ENCODE peak calls at places on chromosome 7, in six cellular contexts. H is BE2C, G is foreskin fibroblast, V is kidney epithelial cell, T is uterus, S is fibroblast of pulmonary artery. I is an unnamed sample.

GRCh38 chr7:24227603-24228359 is 56.2 kb upstream of the NPY start:
- DNase-seq in T (no peak), G (no peak), H (peak), V (no peak), S (no peak), I (no peak)

GRCh38 chr7:40560672-40561071 is 425.9 kb downstream of the SUGCT start:
- DNase-seq in T (no peak), H (no peak), V (no peak), S (no peak), G (no peak), I (no peak)

GRCh38 chr7:150722403-150723065 is 6.1 kb downstream of the GIMAP1 start:
- DNase-seq in T (no peak), G (no peak), S (no peak), V (no peak), H (no peak), I (no peak)

GRCh38 chr7:127904706-127905056 is 126.6 kb downstream of the LRRC4 start:
- DNase-seq in S (no peak), V (no peak), T (no peak), H (no peak), G (peak), I (no peak)

GRCh38 chr7:138982204-138982623 is 1.0 kb upstream of the KIAA1549 start:
- DNase-seq in H (no peak), G (no peak), S (peak), V (no peak), T (no peak), I (no peak)

GRCh38 chr7:78924581-78924980 is 528.9 kb downstream of the MAGI2 start:
- DNase-seq in H (no peak), V (no peak), G (peak), S (peak), T (no peak), I (no peak)

GRCh38 chr7:132213583-132213982 is 362.7 kb downstream of the PLXNA4 start:
- DNase-seq in G (no peak), T (no peak), S (no peak), H (no peak), V (no peak), I (no peak)

GRCh38 chr7:151009340-151010001 is 14.8 kb downstream of the ATG9B start:
- DNase-seq in G (no peak), T (no peak), V (no peak), S (no peak), H (no peak), I (no peak)

GRCh38 chr7:42186181-42186580 is 50.8 kb downstream of the GLI3 start:
- DNase-seq in V (no peak), G (no peak), S (no peak), T (no peak), H (no peak), I (no peak)

GRCh38 chr7:55575098-55575497 is 2.8 kb upstream of the VOPP1 start:
- DNase-seq in S (no peak), T (no peak), H (no peak), V (no peak), G (no peak), I (no peak)

GRCh38 chr7:1811850-1812692 is 142.0 kb downstream of the ELFN1 start:
- DNase-seq in H (no peak), G (no peak), V (no peak), T (no peak), S (no peak), I (no peak)

GRCh38 chr7:90225181-90225580 is 13.6 kb downstream of the STEAP2 start:
- DNase-seq in S (no peak), T (no peak), G (no peak), H (no peak), V (no peak), I (no peak)

GRCh38 chr7:104951546-104951945 is 62.5 kb upstream of the KMT2E start:
- DNase-seq in V (no peak), G (peak), T (peak), S (peak), H (no peak), I (no peak)

GRCh38 chr7:139758388-139758787 is 19.4 kb downstream of the HIPK2 start:
- DNase-seq in S (no peak), T (no peak), H (no peak), V (no peak), G (no peak), I (no peak)

GRCh38 chr7:128135275-128136214 is 104.3 kb upstream of the LRRC4 start:
- DNase-seq in T (peak), S (peak), G (peak), H (peak), V (no peak), I (peak)

GRCh38 chr7:155401884-155402283 is 56.0 kb upstream of the EN2 start:
- DNase-seq in G (no peak), V (no peak), T (no peak), S (no peak), H (no peak), I (no peak)

GRCh38 chr7:24883632-24884013 is 96.4 kb downstream of the OSBPL3 start:
- DNase-seq in V (no peak), T (no peak), H (no peak), S (no peak), G (peak), I (no peak)

GRCh38 chr7:116212859-116213258 is 2.5 kb downstream of the TES start:
- DNase-seq in G (peak), V (no peak), T (no peak), S (peak), H (no peak), I (no peak)

GRCh38 chr7:150955519-150956394 is 22.4 kb downstream of the KCNH2 start:
- DNase-seq in T (peak), G (peak), S (no peak), H (peak), V (no peak), I (no peak)

GRCh38 chr7:75583255-75583654 is 91.1 kb downstream of the SPDYE5 start:
- DNase-seq in S (no peak), G (no peak), T (no peak), V (no peak), H (no peak), I (no peak)

GRCh38 chr7:143892527-143893300 is 9.3 kb downstream of the TCAF1 start:
- DNase-seq in H (peak), T (no peak), S (peak), G (peak), V (no peak), I (no peak)

GRCh38 chr7:21086688-21087087 is 300.0 kb upstream of the SP8 start:
- DNase-seq in H (no peak), S (no peak), T (no peak), G (no peak), V (peak), I (no peak)

GRCh38 chr7:47291461-47292051 is 290.4 kb downstream of the TNS3 start:
- DNase-seq in V (peak), T (no peak), S (peak), H (no peak), G (peak), I (no peak)

GRCh38 chr7:31776616-31777015 is 89.6 kb downstream of the PPP1R17 start:
- DNase-seq in H (no peak), T (no peak), S (peak), V (peak), G (peak), I (no peak)

GRCh38 chr7:100431286-100431735 is 1.7 kb downstream of the MEPCE start:
- DNase-seq in V (no peak), T (no peak), G (no peak), S (no peak), H (no peak), I (no peak)

GRCh38 chr7:100430450-100431285 is 1.0 kb downstream of the MEPCE start:
- DNase-seq in S (no peak), V (no peak), T (no peak), G (peak), H (peak), I (peak)

GRCh38 chr7:100428199-100428966 is at the start of gene ZCWPW1:
- DNase-seq in T (peak), H (peak), G (peak), V (peak), S (peak), I (peak)

GRCh38 chr7:100428967-100429636 is 529 bp upstream of the MEPCE start:
- DNase-seq in V (peak), S (peak), G (peak), T (peak), H (peak), I (peak)

DNA sequence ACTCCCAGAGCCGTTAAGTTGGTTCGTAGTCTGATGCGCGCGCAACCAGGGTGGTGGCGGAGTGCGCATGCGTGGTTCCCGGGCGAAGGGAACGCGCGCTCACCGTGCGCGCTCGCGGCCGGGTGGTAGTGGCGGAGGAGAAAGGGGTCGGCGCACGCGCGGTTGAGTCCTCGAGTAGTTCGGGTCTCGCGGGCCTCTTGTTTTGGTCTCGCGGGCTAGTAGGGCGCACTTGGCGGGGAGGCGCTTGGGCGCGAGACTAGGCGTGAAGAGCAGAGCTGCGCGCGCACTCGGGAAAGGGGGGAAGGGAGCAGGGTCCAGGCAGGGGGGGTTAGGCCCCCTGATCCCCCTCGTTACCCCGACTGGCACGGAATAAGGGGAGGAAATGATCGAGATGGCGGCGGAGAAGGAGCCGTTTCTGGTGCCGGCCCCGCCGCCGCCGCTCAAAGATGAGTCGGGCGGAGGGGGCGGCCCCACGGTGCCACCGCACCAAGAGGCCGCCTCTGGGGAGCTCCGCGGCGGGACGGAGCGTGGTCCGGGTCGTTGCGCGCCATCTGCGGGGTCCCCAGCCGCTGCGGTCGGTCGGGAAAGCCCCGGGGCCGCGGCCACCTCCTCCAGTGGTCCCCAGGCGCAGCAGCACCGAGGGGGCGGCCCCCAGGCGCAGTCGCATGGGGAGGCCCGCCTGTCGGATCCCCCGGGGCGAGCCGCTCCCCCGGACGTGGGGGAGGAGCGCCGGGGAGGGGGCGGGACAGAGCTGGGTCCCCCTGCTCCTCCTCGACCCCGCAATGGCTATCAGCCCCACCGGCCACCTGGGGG is at the start of gene MEPCE:
- DNase-seq in S (peak), T (peak), G (peak), H (peak), V (peak), I (peak)
- TF ChIP-seq CTCF in S (no peak), T (peak), G (no peak), H (no peak), V (no peak), I (no peak)

DNA sequence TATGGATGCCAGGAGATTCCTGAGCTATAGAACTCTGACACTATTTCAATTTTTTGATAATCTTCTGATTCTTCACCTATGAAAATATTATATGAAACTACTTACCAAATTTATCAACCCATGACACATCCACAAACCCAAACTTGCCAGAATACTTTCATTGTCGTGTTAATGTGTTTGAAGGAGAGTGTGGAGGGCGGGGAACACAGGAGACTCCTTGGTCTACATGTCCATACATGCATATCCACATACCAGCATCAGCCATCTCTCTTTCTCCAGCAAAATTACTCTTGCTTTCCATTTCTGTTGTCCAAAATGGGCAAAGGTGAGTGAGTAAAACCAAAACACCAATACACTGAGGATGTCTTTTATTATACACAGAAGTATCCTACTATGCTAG is 23.5 kb upstream of the BPGM start:
- DNase-seq in V (no peak), S (no peak), T (no peak), G (no peak), H (no peak), I (no peak)
- TF ChIP-seq CTCF in V (no peak), S (no peak), T (no peak), G (no peak), H (no peak), I (no peak)

GRCh38 chr7:92916751-92917369 is 80.5 kb upstream of the CDK6 start:
- DNase-seq in S (peak), H (no peak), V (peak), G (peak), T (no peak), I (no peak)

GRCh38 chr7:92915348-92915747 is 79.0 kb upstream of the CDK6 start:
- DNase-seq in H (no peak), T (no peak), G (no peak), S (no peak), V (no peak), I (no peak)

GRCh38 chr7:92913849-92914248 is 77.5 kb upstream of the CDK6 start:
- DNase-seq in G (no peak), T (no peak), H (no peak), V (no peak), S (no peak), I (no peak)

GRCh38 chr7:92910976-92911375 is 74.6 kb upstream of the CDK6 start:
- DNase-seq in G (no peak), S (no peak), T (no peak), V (no peak), H (no peak), I (no peak)

GRCh38 chr7:92914645-92915044 is 78.3 kb upstream of the CDK6 start:
- DNase-seq in H (no peak), T (no peak), V (no peak), G (no peak), S (no peak), I (no peak)
- TF ChIP-seq CTCF in H (no peak), T (no peak), V (no peak), G (no peak), S (no peak), I (no peak)

DNA sequence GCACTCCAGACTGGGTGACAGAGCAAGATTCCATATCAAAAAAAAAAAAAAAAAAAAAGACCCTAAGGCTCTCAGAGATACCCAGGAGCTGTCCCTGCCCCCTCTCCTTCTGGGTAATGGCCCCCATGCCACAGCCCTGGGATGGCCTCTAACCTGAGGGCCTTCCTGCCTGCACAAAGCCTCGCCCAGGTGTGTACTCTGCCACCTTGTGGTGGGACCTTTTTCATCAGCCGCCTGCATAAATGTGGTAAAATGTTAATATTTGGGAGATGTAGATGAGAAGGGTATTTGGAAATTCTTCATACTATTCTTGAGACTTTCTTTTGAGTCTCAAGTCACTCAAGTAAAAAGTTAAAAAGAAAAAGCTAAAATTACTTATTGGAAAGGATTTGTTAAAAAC is 46.3 kb upstream of the RNF216 start:
- DNase-seq in V (no peak), T (no peak), H (peak), G (peak), S (peak), I (no peak)
- TF ChIP-seq CTCF in V (peak), T (no peak), H (peak), G (peak), S (peak), I (peak)

DNA sequence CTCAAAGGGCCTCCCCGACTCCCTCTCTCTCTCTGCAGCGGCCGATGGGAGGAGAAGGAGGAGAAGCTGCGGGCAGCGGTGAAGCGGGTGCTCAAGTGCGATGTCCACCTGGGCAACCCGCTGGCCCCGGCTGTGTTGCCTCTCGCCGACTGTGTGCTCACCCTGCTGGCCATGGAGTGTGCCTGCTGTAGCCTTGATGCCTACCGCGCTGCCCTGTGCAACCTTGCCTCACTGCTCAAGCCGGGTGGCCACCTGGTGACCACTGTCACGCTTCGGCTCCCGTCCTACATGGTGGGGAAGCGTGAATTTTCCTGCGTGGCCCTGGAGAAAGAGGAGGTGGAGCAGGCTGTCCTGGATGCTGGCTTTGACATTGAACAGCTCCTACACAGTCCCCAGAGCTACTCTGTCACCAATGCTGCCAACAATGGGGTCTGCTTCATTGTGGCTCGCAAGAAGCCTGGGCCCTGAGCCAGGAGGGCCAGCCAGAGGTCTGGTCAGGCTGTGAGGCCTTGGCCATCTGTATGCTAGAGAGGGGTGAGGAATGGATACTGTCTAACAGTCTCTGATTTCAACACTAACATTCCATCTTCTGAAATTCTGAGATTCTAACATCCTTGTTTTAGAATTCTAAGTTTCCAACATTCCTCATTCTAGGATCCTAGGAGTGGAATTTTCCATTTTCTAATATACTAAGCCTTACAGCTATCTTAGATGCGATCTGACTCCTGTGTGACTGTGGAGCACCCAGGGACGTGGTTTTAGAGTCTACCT is 3.6 kb downstream of the INMT start:
- DNase-seq in G (peak), H (peak), S (peak), V (no peak), T (peak), I (no peak)
- TF ChIP-seq CTCF in G (no peak), H (peak), S (no peak), V (no peak), T (no peak), I (no peak)

GRCh38 chr7:43727494-43727893 is 1.8 kb downstream of the COA1 start:
- DNase-seq in V (no peak), H (no peak), T (no peak), S (no peak), G (no peak), I (no peak)
- TF ChIP-seq CTCF in V (no peak), H (no peak), T (no peak), S (no peak), G (no peak), I (no peak)

GRCh38 chr7:73903321-73904218 is 42.6 kb downstream of the TMEM270 start:
- DNase-seq in H (no peak), G (no peak), V (no peak), S (no peak), T (no peak), I (no peak)
- TF ChIP-seq CTCF in H (no peak), G (no peak), V (no peak), S (no peak), T (no peak), I (no peak)

DNA sequence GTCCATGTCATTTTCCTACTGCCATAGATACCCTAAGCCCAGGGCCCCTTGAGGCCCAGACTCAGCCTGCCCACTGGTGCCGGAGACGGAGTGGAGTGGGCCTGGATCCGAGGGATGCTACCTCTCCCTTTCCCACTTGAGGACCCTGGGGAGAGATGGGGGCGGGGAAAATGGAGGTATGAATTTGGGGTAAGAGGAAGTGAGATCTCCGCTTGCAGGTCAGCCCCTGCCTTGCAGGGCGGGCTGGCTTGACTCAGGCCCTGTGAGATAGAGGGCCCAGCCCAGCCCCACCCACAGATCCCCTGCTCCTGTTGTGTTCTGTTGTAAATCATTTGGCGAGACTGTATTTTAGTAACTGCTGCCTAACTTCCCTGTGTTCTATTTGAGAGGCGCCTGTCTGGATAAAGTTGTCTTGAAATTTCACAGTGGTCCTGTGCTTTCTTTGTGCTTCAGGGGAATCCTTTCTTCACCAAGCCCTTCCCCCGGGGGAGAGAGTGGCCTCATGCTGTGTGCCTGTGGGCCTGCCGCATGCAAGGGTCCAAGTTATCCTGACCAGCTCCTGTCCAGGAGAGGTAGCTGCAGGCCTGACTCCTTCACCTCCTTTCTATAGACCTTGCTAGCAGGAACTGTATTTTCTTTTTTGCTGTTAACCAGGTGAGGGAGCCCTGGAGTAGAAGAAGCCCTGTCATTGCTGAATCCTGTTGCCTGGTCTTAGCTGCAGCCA is 13.3 kb downstream of the YKT6 start:
- DNase-seq in S (peak), G (peak), T (no peak), V (peak), H (no peak), I (no peak)
- TF ChIP-seq CTCF in S (peak), G (peak), T (no peak), V (peak), H (peak), I (no peak)

DNA sequence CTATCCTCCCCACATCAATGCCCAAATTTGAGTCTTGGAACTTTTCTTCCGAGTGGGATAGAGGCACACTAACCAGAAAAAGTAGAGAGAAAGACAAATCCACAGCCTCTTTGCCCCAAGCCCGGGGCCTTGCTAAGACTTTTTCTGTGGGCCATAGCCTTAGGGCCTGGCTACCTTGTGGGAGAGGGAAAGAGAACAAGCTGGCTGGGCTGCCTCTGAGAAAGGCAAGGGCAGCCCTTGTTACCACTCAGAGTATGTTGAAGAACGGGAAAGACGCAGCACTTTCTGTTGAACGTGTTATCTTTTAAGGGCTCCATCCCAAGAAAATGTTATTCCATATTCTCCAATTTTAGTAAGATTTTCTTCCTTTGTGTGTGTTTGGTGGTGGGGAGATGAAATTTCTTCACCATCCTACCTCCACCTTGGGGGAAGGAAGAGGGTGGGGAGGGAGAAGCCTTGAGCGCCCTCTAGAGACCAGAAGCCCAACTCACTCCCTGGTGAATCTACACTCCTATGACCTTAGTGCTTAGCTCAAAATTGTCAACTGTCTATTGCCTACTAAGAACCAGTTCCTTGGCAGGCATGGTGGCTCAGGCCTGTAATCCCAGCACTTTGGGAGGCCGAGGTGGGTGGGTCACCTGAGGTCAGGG is 3.9 kb upstream of the NRF1 start:
- DNase-seq in T (no peak), G (peak), S (peak), V (no peak), H (peak), I (peak)
- TF ChIP-seq CTCF in T (no peak), G (peak), S (peak), V (peak), H (peak), I (peak)

I was measured in natural killer cell.